ENCODE peak calls at places on chromosomes 6 and 20, in seven cellular contexts. V, Q, X, U, H, O and M are unnamed samples.

GRCh38 chr20:1912056-1912455 is 16.8 kb downstream of the SIRPA start:
- DNase-seq in U (no peak), Q (no peak), O (peak), H (no peak), V (peak), X (no peak), M (no peak)

GRCh38 chr6:163949367-163949766 is 534.8 kb downstream of the QKI start:
- DNase-seq in H (no peak), X (no peak), V (no peak), U (no peak), Q (no peak), O (no peak), M (no peak)

GRCh38 chr20:33992145-33992922 is 1.4 kb upstream of the RALY start:
- DNase-seq in Q (no peak), O (peak), U (no peak), X (no peak), V (no peak), H (no peak), M (peak)

GRCh38 chr6:83006270-83006905 is 59.3 kb downstream of the UBE3D start:
- DNase-seq in U (no peak), H (no peak), Q (no peak), O (no peak), X (no peak), V (no peak), M (no peak)

GRCh38 chr6:1686117-1687098 is 76.7 kb downstream of the FOXC1 start:
- DNase-seq in V (no peak), U (peak), X (no peak), O (peak), H (no peak), Q (peak), M (peak)

GRCh38 chr6:114816678-114817077 is 473.9 kb upstream of the HS3ST5 start:
- DNase-seq in O (peak), U (no peak), X (no peak), V (no peak), Q (no peak), H (no peak), M (no peak)

GRCh38 chr20:58711266-58712051 is 18.9 kb downstream of the NPEPL1 start:
- DNase-seq in U (no peak), O (no peak), X (no peak), V (no peak), Q (no peak), H (no peak), M (no peak)

GRCh38 chr6:42217165-42217522 is 517 bp downstream of the MRPS10 start:
- DNase-seq in U (no peak), O (no peak), H (no peak), X (no peak), Q (no peak), V (no peak), M (no peak)

GRCh38 chr20:40942015-40942414 is 86.6 kb upstream of the TOP1 start:
- DNase-seq in X (no peak), U (no peak), H (no peak), V (no peak), Q (no peak), O (no peak), M (no peak)

GRCh38 chr6:44650947-44651346 is 263.4 kb downstream of the CDC5L start:
- DNase-seq in U (no peak), H (no peak), O (peak), Q (no peak), X (no peak), V (no peak), M (peak)

GRCh38 chr6:135497412-135498177 is at the start of gene AHI1:
- DNase-seq in O (peak), V (peak), Q (peak), U (no peak), X (peak), H (peak), M (peak)

GRCh38 chr20:2468581-2469407 is 1.8 kb downstream of the SNRPB start:
- DNase-seq in U (no peak), V (no peak), Q (no peak), H (no peak), X (no peak), O (no peak), M (peak)

GRCh38 chr6:32883789-32884188 is 29.8 kb downstream of the PSMB9 start:
- DNase-seq in U (no peak), Q (no peak), V (no peak), X (no peak), O (peak), H (no peak), M (peak)

GRCh38 chr6:15430947-15431405 is 185.1 kb downstream of the JARID2 start:
- DNase-seq in V (no peak), U (no peak), H (no peak), O (no peak), Q (no peak), X (no peak), M (peak)

GRCh38 chr6:43937236-43938177 is 167.5 kb downstream of the VEGFA start:
- DNase-seq in Q (no peak), V (no peak), X (no peak), U (no peak), O (no peak), H (no peak), M (no peak)

GRCh38 chr6:105748737-105749161 is 337.4 kb upstream of the PRDM1 start:
- DNase-seq in V (no peak), H (no peak), Q (no peak), O (peak), U (no peak), X (peak), M (peak)

GRCh38 chr6:42363906-42364859 is 87.5 kb downstream of the TRERF1 start:
- DNase-seq in Q (no peak), X (no peak), U (no peak), V (no peak), O (no peak), H (no peak), M (no peak)

GRCh38 chr6:8982659-8983058 is 547.3 kb upstream of the SLC35B3 start:
- DNase-seq in U (no peak), X (no peak), O (no peak), Q (no peak), V (no peak), H (no peak), M (no peak)

GRCh38 chr6:87110639-87111038 is 15.7 kb upstream of the CGA start:
- DNase-seq in O (no peak), X (no peak), V (no peak), U (no peak), Q (no peak), H (no peak), M (no peak)

GRCh38 chr6:137159912-137160311 is 13.5 kb downstream of the IL22RA2 start:
- DNase-seq in V (no peak), O (peak), H (no peak), U (no peak), Q (no peak), X (no peak), M (peak)

GRCh38 chr20:44370639-44371218 is 15.2 kb downstream of the HNF4A start:
- DNase-seq in V (no peak), Q (no peak), X (no peak), O (peak), H (no peak), U (no peak), M (no peak)

GRCh38 chr6:2020909-2021308 is 224.5 kb downstream of the GMDS start:
- DNase-seq in U (no peak), V (no peak), O (peak), X (no peak), Q (peak), H (no peak), M (peak)

GRCh38 chr6:28589234-28589951 is 63.7 kb downstream of the GPX5 start:
- DNase-seq in O (peak), U (peak), H (peak), V (no peak), X (peak), Q (peak), M (peak)

GRCh38 chr6:170165501-170166117 is 125.3 kb downstream of the DLL1 start:
- DNase-seq in O (no peak), Q (no peak), U (no peak), H (no peak), V (no peak), X (no peak), M (no peak)

GRCh38 chr20:58306421-58307261 is 2.9 kb upstream of the RAB22A start:
- DNase-seq in V (no peak), H (no peak), X (peak), U (peak), Q (no peak), O (peak), M (peak)